ENCODE peak calls at places on chromosomes 3 and 15, in nine cellular contexts. One of them, this sample, is unnamed.

GRCh38 chr3:158127250-158128219 is 17.6 kb downstream of the RSRC1 start:
- DNase-seq in GM23338: no peak
- DNase-seq in breast epithelium: no peak
- DNase-seq in Panc1: no peak
- DNase-seq in endothelial cell of umbilical vein: no peak
- DNase-seq in GM12892: no peak
- DNase-seq in HL-60: no peak
- DNase-seq in HCT116: no peak
- DNase-seq in HepG2: no peak
- DNase-seq in this sample: no peak

GRCh38 chr15:31606261-31606669 is 279.6 kb downstream of the KLF13 start:
- DNase-seq in HL-60: no peak
- DNase-seq in breast epithelium: no peak
- DNase-seq in endothelial cell of umbilical vein: no peak
- DNase-seq in Panc1: no peak
- DNase-seq in HCT116: no peak
- DNase-seq in GM23338: no peak
- DNase-seq in GM12892: no peak
- DNase-seq in HepG2: no peak
- DNase-seq in this sample: no peak

GRCh38 chr3:157333551-157333991 is 103.1 kb upstream of the PTX3 start:
- DNase-seq in breast epithelium: no peak
- DNase-seq in HCT116: no peak
- DNase-seq in HL-60: no peak
- DNase-seq in endothelial cell of umbilical vein: no peak
- DNase-seq in Panc1: no peak
- DNase-seq in HepG2: no peak
- DNase-seq in GM12892: no peak
- DNase-seq in GM23338: no peak
- DNase-seq in this sample: no peak

GRCh38 chr3:46858996-46859710 is 4.1 kb downstream of the MYL3 start:
- DNase-seq in breast epithelium: peak
- DNase-seq in GM23338: no peak
- DNase-seq in HepG2: no peak
- DNase-seq in GM12892: no peak
- DNase-seq in Panc1: no peak
- DNase-seq in endothelial cell of umbilical vein: no peak
- DNase-seq in HL-60: no peak
- DNase-seq in HCT116: no peak
- DNase-seq in this sample: no peak

GRCh38 chr3:129324855-129325254 is 46.2 kb downstream of the HMCES start:
- DNase-seq in GM12892: no peak
- DNase-seq in endothelial cell of umbilical vein: no peak
- DNase-seq in HL-60: no peak
- DNase-seq in Panc1: no peak
- DNase-seq in GM23338: no peak
- DNase-seq in HCT116: no peak
- DNase-seq in breast epithelium: no peak
- DNase-seq in HepG2: no peak
- DNase-seq in this sample: no peak

GRCh38 chr3:176349706-176350105 is 847.6 kb downstream of the TBL1XR1 start:
- DNase-seq in HepG2: no peak
- DNase-seq in Panc1: no peak
- DNase-seq in HCT116: no peak
- DNase-seq in endothelial cell of umbilical vein: no peak
- DNase-seq in breast epithelium: no peak
- DNase-seq in GM23338: no peak
- DNase-seq in GM12892: no peak
- DNase-seq in HL-60: no peak
- DNase-seq in this sample: no peak

GRCh38 chr15:57462391-57462790 is 86.1 kb downstream of the CGNL1 start:
- DNase-seq in GM12892: no peak
- DNase-seq in Panc1: no peak
- DNase-seq in HL-60: no peak
- DNase-seq in endothelial cell of umbilical vein: peak
- DNase-seq in HepG2: no peak
- DNase-seq in HCT116: no peak
- DNase-seq in breast epithelium: no peak
- DNase-seq in GM23338: no peak
- DNase-seq in this sample: no peak

GRCh38 chr3:157135671-157136396 is 24.1 kb downstream of the CCNL1 start:
- DNase-seq in HepG2: peak
- DNase-seq in HL-60: no peak
- DNase-seq in breast epithelium: no peak
- DNase-seq in GM12892: no peak
- DNase-seq in GM23338: no peak
- DNase-seq in Panc1: no peak
- DNase-seq in endothelial cell of umbilical vein: no peak
- DNase-seq in HCT116: no peak
- DNase-seq in this sample: no peak

DNA sequence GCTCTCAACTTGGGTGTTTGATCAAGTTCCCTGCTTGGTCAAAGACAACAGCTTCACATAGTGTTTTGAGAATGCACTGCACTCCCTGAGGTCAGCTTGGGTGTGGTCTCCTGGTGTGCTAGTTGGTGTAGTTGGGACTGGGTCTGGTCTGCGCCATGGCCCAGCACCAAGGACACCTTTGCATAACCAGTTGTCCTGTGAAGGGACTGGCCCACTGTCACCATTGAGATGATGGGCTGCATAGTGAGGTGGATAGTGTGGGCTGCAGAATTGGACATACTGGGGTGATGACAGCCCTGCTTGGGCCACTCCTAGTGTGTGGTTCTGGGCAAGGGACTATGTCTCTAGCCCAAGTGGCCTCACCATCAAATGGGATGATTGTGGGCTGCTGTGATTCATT is 9.5 kb downstream of the RPSA start:
- DNase-seq in HepG2: no peak
- DNase-seq in endothelial cell of umbilical vein: no peak
- DNase-seq in Panc1: no peak
- DNase-seq in breast epithelium: no peak
- DNase-seq in HCT116: no peak
- DNase-seq in HL-60: peak
- DNase-seq in GM12892: no peak
- DNase-seq in GM23338: no peak
- DNase-seq in this sample: no peak
- TF ChIP-seq POLR2AphosphoS5 in HepG2: no peak
- TF ChIP-seq POLR2AphosphoS5 in endothelial cell of umbilical vein: no peak
- TF ChIP-seq POLR2AphosphoS5 in Panc1: no peak
- TF ChIP-seq POLR2AphosphoS5 in breast epithelium: no peak
- TF ChIP-seq POLR2AphosphoS5 in HCT116: no peak
- TF ChIP-seq POLR2AphosphoS5 in HL-60: no peak
- TF ChIP-seq POLR2AphosphoS5 in GM12892: peak
- TF ChIP-seq POLR2AphosphoS5 in GM23338: no peak
- TF ChIP-seq POLR2AphosphoS5 in this sample: no peak

GRCh38 chr3:66486187-66486586 is 14.6 kb downstream of the LRIG1 start:
- DNase-seq in Panc1: no peak
- DNase-seq in GM12892: no peak
- DNase-seq in HCT116: no peak
- DNase-seq in GM23338: no peak
- DNase-seq in breast epithelium: no peak
- DNase-seq in HepG2: no peak
- DNase-seq in endothelial cell of umbilical vein: no peak
- DNase-seq in HL-60: no peak
- DNase-seq in this sample: no peak

GRCh38 chr3:66488492-66488891 is 12.3 kb downstream of the LRIG1 start:
- DNase-seq in HCT116: no peak
- DNase-seq in breast epithelium: no peak
- DNase-seq in GM23338: no peak
- DNase-seq in HL-60: no peak
- DNase-seq in Panc1: no peak
- DNase-seq in endothelial cell of umbilical vein: no peak
- DNase-seq in GM12892: no peak
- DNase-seq in HepG2: no peak
- DNase-seq in this sample: no peak

GRCh38 chr3:66489115-66489514 is 11.7 kb downstream of the LRIG1 start:
- DNase-seq in HL-60: no peak
- DNase-seq in breast epithelium: no peak
- DNase-seq in HCT116: no peak
- DNase-seq in GM12892: no peak
- DNase-seq in endothelial cell of umbilical vein: no peak
- DNase-seq in GM23338: no peak
- DNase-seq in HepG2: no peak
- DNase-seq in Panc1: no peak
- DNase-seq in this sample: no peak

GRCh38 chr3:66486646-66487045 is 14.2 kb downstream of the LRIG1 start:
- DNase-seq in HL-60: no peak
- DNase-seq in HCT116: no peak
- DNase-seq in GM23338: no peak
- DNase-seq in Panc1: no peak
- DNase-seq in HepG2: no peak
- DNase-seq in GM12892: no peak
- DNase-seq in endothelial cell of umbilical vein: peak
- DNase-seq in breast epithelium: no peak
- DNase-seq in this sample: no peak

DNA sequence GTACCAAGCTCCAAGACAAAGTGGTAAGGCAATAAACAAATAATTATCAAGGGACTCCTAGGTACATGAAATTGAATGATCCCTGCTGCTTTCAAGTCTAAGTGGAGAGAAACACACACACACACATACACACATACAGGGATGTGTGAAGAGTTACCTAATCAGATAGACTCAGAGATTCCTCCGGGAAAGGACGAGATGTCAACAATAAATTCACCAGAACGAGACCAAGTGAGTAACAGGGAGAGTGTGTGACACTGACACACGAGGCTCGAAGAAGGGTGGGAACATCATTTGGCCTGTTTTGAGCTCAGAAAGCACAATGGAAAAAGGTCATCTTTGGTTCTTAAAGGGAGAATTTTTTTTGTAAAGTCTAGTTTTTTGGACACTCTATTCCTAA is 13.3 kb downstream of the LRIG1 start:
- DNase-seq in breast epithelium: no peak
- DNase-seq in endothelial cell of umbilical vein: no peak
- DNase-seq in HCT116: no peak
- DNase-seq in HepG2: no peak
- DNase-seq in HL-60: no peak
- DNase-seq in Panc1: no peak
- DNase-seq in GM23338: no peak
- DNase-seq in GM12892: no peak
- DNase-seq in this sample: no peak
- TF ChIP-seq POLR2AphosphoS5 in breast epithelium: peak
- TF ChIP-seq POLR2AphosphoS5 in endothelial cell of umbilical vein: no peak
- TF ChIP-seq POLR2AphosphoS5 in HCT116: no peak
- TF ChIP-seq POLR2AphosphoS5 in HepG2: no peak
- TF ChIP-seq POLR2AphosphoS5 in HL-60: no peak
- TF ChIP-seq POLR2AphosphoS5 in Panc1: no peak
- TF ChIP-seq POLR2AphosphoS5 in GM23338: no peak
- TF ChIP-seq POLR2AphosphoS5 in GM12892: no peak
- TF ChIP-seq POLR2AphosphoS5 in this sample: no peak

GRCh38 chr15:70046716-70047369 is 50.9 kb downstream of the TLE3 start:
- DNase-seq in GM23338: no peak
- DNase-seq in endothelial cell of umbilical vein: no peak
- DNase-seq in GM12892: no peak
- DNase-seq in breast epithelium: peak
- DNase-seq in HL-60: no peak
- DNase-seq in Panc1: no peak
- DNase-seq in HepG2: no peak
- DNase-seq in HCT116: no peak
- DNase-seq in this sample: no peak
- TF ChIP-seq POLR2AphosphoS5 in GM23338: no peak
- TF ChIP-seq POLR2AphosphoS5 in endothelial cell of umbilical vein: no peak
- TF ChIP-seq POLR2AphosphoS5 in GM12892: peak
- TF ChIP-seq POLR2AphosphoS5 in breast epithelium: no peak
- TF ChIP-seq POLR2AphosphoS5 in HL-60: no peak
- TF ChIP-seq POLR2AphosphoS5 in Panc1: peak
- TF ChIP-seq POLR2AphosphoS5 in HepG2: no peak
- TF ChIP-seq POLR2AphosphoS5 in HCT116: no peak
- TF ChIP-seq POLR2AphosphoS5 in this sample: no peak

GRCh38 chr15:60918234-60918964 is 310.7 kb downstream of the RORA start:
- DNase-seq in endothelial cell of umbilical vein: no peak
- DNase-seq in Panc1: no peak
- DNase-seq in GM12892: no peak
- DNase-seq in HepG2: no peak
- DNase-seq in HL-60: no peak
- DNase-seq in GM23338: no peak
- DNase-seq in HCT116: no peak
- DNase-seq in breast epithelium: no peak
- DNase-seq in this sample: peak

GRCh38 chr15:60916032-60916673 is 312.9 kb downstream of the RORA start:
- DNase-seq in HCT116: no peak
- DNase-seq in GM12892: no peak
- DNase-seq in HL-60: peak
- DNase-seq in GM23338: peak
- DNase-seq in breast epithelium: no peak
- DNase-seq in Panc1: no peak
- DNase-seq in HepG2: no peak
- DNase-seq in endothelial cell of umbilical vein: no peak
- DNase-seq in this sample: no peak

GRCh38 chr15:60914360-60914759 is 314.7 kb downstream of the RORA start:
- DNase-seq in HCT116: no peak
- DNase-seq in endothelial cell of umbilical vein: peak
- DNase-seq in breast epithelium: no peak
- DNase-seq in HL-60: no peak
- DNase-seq in GM23338: no peak
- DNase-seq in Panc1: no peak
- DNase-seq in GM12892: no peak
- DNase-seq in HepG2: no peak
- DNase-seq in this sample: no peak

GRCh38 chr15:60917469-60918130 is 311.5 kb downstream of the RORA start:
- DNase-seq in breast epithelium: no peak
- DNase-seq in HL-60: no peak
- DNase-seq in GM23338: no peak
- DNase-seq in endothelial cell of umbilical vein: no peak
- DNase-seq in Panc1: no peak
- DNase-seq in HepG2: no peak
- DNase-seq in HCT116: no peak
- DNase-seq in GM12892: no peak
- DNase-seq in this sample: peak

DNA sequence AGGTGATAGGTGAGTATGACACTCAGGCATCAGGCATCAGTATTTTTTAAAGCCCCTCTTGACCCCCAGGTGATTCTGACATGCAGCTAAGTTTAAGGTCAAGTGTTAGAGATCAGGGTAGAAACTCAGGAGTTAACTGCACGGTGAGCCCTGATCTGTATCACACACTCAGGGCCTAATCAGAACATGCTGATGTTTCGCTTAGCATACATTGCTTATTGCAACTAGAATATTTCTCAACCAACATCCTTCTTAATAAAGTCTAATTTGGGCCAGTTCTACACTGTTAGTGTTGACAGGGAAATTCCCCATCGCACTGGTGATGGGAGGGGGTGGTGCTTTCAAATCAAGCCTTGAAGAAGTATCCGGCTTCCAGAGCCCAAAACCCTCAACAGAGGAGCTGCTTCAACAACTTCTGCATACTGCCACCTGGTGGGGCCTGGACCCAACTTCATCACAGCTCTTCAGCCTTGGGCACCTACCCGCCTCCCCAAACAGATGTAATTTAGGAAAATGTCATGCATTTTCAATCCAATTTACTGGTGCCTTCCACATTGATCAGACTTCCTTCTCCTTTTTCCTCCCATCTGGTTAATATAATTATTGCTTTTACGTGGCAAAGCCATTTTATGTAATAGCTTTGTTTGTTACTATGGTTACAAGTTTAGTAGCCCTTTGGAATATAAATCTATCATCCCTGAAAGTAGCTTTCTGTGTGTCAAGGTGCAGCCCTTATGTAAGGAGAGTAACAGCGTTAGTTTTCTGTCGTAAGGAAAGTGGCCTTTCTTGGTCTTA is 312.2 kb downstream of the RORA start:
- DNase-seq in HepG2: peak
- DNase-seq in breast epithelium: peak
- DNase-seq in HL-60: peak
- DNase-seq in endothelial cell of umbilical vein: peak
- DNase-seq in GM23338: peak
- DNase-seq in Panc1: peak
- DNase-seq in HCT116: peak
- DNase-seq in GM12892: peak
- DNase-seq in this sample: peak
- TF ChIP-seq POLR2AphosphoS5 in HepG2: no peak
- TF ChIP-seq POLR2AphosphoS5 in breast epithelium: peak
- TF ChIP-seq POLR2AphosphoS5 in HL-60: no peak
- TF ChIP-seq POLR2AphosphoS5 in endothelial cell of umbilical vein: no peak
- TF ChIP-seq POLR2AphosphoS5 in GM23338: no peak
- TF ChIP-seq POLR2AphosphoS5 in Panc1: no peak
- TF ChIP-seq POLR2AphosphoS5 in HCT116: no peak
- TF ChIP-seq POLR2AphosphoS5 in GM12892: no peak
- TF ChIP-seq POLR2AphosphoS5 in this sample: no peak